ENCODE peak calls at places on chromosome 13, in seven cellular contexts. V is upper lobe of right lung, L is GM13977, G is fibroblast of lung, Q is GM10248, X is H9, K is AG10803. O is an unnamed sample.

GRCh38 chr13:32164622-32165268 is 133.2 kb downstream of the FRY start:
- DNase-seq in V (no peak), K (peak), X (peak), Q (peak), L (no peak), G (peak), O (no peak)

GRCh38 chr13:25378528-25378927 is 6.8 kb downstream of the ATP8A2 start:
- DNase-seq in Q (no peak), K (no peak), V (no peak), X (no peak), G (no peak), L (no peak), O (no peak)

GRCh38 chr13:31361673-31362072 is 161.9 kb downstream of the B3GLCT start:
- DNase-seq in G (no peak), V (no peak), Q (no peak), X (no peak), K (no peak), L (no peak), O (no peak)

GRCh38 chr13:38213307-38213706 is 136.3 kb upstream of the UFM1 start:
- DNase-seq in L (no peak), X (no peak), G (no peak), V (no peak), K (no peak), Q (no peak), O (no peak)

GRCh38 chr13:79560954-79561353 is 80.0 kb downstream of the NDFIP2 start:
- DNase-seq in Q (no peak), V (no peak), K (no peak), G (no peak), X (no peak), L (no peak), O (no peak)

GRCh38 chr13:110330491-110331001 is 23.5 kb downstream of the COL4A2 start:
- DNase-seq in V (no peak), X (no peak), G (peak), L (no peak), Q (no peak), K (peak), O (no peak)

GRCh38 chr13:35179494-35179893 is 237.4 kb downstream of the NBEA start:
- DNase-seq in K (peak), Q (no peak), L (no peak), V (no peak), X (no peak), G (no peak), O (no peak)

GRCh38 chr13:97249797-97250495 is 27.8 kb downstream of the MBNL2 start:
- DNase-seq in G (no peak), X (no peak), Q (no peak), V (no peak), L (no peak), K (no peak), O (no peak)

GRCh38 chr13:19910336-19911072 is 47.1 kb upstream of the ZMYM5 start:
- DNase-seq in L (no peak), V (no peak), Q (no peak), G (no peak), X (no peak), K (peak), O (no peak)

GRCh38 chr13:32403108-32403507 is 24.8 kb downstream of the N4BP2L1 start:
- DNase-seq in G (no peak), K (no peak), Q (no peak), X (no peak), V (no peak), L (no peak), O (no peak)

GRCh38 chr13:85798999-85799646 is at the start of gene SLITRK6:
- DNase-seq in K (no peak), L (no peak), Q (no peak), G (peak), X (peak), V (no peak), O (no peak)

GRCh38 chr13:24161010-24161775 is 673 bp downstream of the SPATA13 start:
- DNase-seq in K (no peak), L (peak), V (no peak), Q (peak), X (peak), G (peak), O (peak)

GRCh38 chr13:110856941-110857835 is 57.7 kb downstream of the ANKRD10 start:
- DNase-seq in V (no peak), K (no peak), L (no peak), X (no peak), G (no peak), Q (no peak), O (no peak)

GRCh38 chr13:71316964-71317363 is 550.0 kb downstream of the DACH1 start:
- DNase-seq in V (no peak), G (no peak), K (no peak), X (no peak), L (no peak), Q (no peak), O (no peak)

GRCh38 chr13:64505511-64505910 is 2724.6 kb downstream of the PCDH9 start:
- DNase-seq in X (no peak), V (no peak), G (peak), K (peak), L (no peak), Q (no peak), O (no peak)

GRCh38 chr13:40983725-40984669 is 35.1 kb downstream of the ELF1 start:
- DNase-seq in Q (no peak), K (no peak), L (no peak), G (no peak), V (no peak), X (no peak), O (no peak)

GRCh38 chr13:55654243-55654642 is 1486.5 kb upstream of the PRR20A start:
- DNase-seq in X (no peak), L (no peak), K (no peak), Q (no peak), G (no peak), V (no peak), O (no peak)

GRCh38 chr13:112983428-112984196 is 14.6 kb downstream of the MCF2L start:
- DNase-seq in X (no peak), G (no peak), Q (no peak), L (no peak), V (no peak), K (no peak), O (no peak)

GRCh38 chr13:106373989-106374572 is 161.4 kb downstream of the EFNB2 start:
- DNase-seq in V (no peak), X (no peak), G (peak), K (peak), L (peak), Q (peak), O (no peak)

GRCh38 chr13:89925107-89925506 is 1422.4 kb upstream of the MIR17HG start:
- DNase-seq in Q (no peak), V (no peak), G (peak), X (no peak), K (peak), L (peak), O (no peak)

GRCh38 chr13:79992111-79992510 is 348.8 kb downstream of the SPRY2 start:
- DNase-seq in G (no peak), L (no peak), X (no peak), K (no peak), V (no peak), Q (no peak), O (no peak)

GRCh38 chr13:74290324-74290773 is 156.1 kb upstream of the KLF12 start:
- DNase-seq in Q (peak), L (peak), K (peak), X (peak), V (no peak), G (peak), O (no peak)

GRCh38 chr13:84362777-84363176 is 480.5 kb upstream of the SLITRK1 start:
- DNase-seq in L (no peak), K (peak), Q (no peak), X (no peak), G (no peak), V (no peak), O (no peak)

GRCh38 chr13:94711561-94712286 is 621 bp downstream of the SOX21 start:
- DNase-seq in Q (no peak), X (peak), G (peak), L (peak), K (peak), V (peak), O (peak)

GRCh38 chr13:29543230-29544215 is 52.0 kb downstream of the SLC7A1 start:
- DNase-seq in L (peak), K (peak), V (no peak), G (peak), Q (peak), X (peak), O (no peak)

GRCh38 chr13:81551036-81551435 is 1210.1 kb upstream of the SPRY2 start:
- DNase-seq in Q (no peak), K (no peak), G (no peak), V (no peak), X (no peak), L (no peak), O (no peak)

GRCh38 chr13:86813198-86813597 is 858.0 kb upstream of the SLITRK5 start:
- DNase-seq in Q (no peak), V (no peak), K (no peak), L (no peak), G (no peak), X (no peak), O (no peak)

GRCh38 chr13:111251646-111252448 is 68.6 kb upstream of the TEX29 start:
- DNase-seq in V (no peak), X (no peak), L (no peak), Q (no peak), G (no peak), K (peak), O (no peak)

GRCh38 chr13:43816401-43816889 is 29.7 kb upstream of the ENOX1 start:
- DNase-seq in G (no peak), K (no peak), V (no peak), X (no peak), L (no peak), Q (no peak), O (no peak)

GRCh38 chr13:94630858-94631257 is 29.2 kb downstream of the GPR180 start:
- DNase-seq in X (no peak), G (no peak), Q (no peak), L (no peak), V (no peak), K (no peak), O (no peak)

GRCh38 chr13:29103036-29103800 is 283.1 kb downstream of the MTUS2 start:
- DNase-seq in Q (no peak), L (no peak), G (no peak), K (no peak), V (no peak), X (no peak), O (no peak)

GRCh38 chr13:21909331-21909730 is 238.5 kb downstream of the FGF9 start:
- DNase-seq in Q (no peak), K (no peak), G (no peak), L (no peak), X (no peak), V (no peak), O (no peak)

GRCh38 chr13:98860491-98860890 is 108.0 kb upstream of the SLC15A1 start:
- DNase-seq in Q (no peak), K (no peak), V (no peak), L (no peak), G (no peak), X (no peak), O (no peak)

GRCh38 chr13:110258876-110259631 is 47.9 kb downstream of the COL4A1 start:
- DNase-seq in V (no peak), G (peak), K (no peak), Q (no peak), X (no peak), L (no peak), O (no peak)

GRCh38 chr13:45872574-45872973 is 21.0 kb upstream of the SIAH3 start:
- DNase-seq in K (peak), X (no peak), Q (no peak), L (no peak), G (peak), V (no peak), O (no peak)

GRCh38 chr13:100694722-100695644 is 20.4 kb upstream of the TMTC4 start:
- DNase-seq in L (no peak), K (peak), X (peak), Q (no peak), V (no peak), G (peak), O (peak)
- TF ChIP-seq CTCF in L (peak), K (peak), X (peak), Q (no peak), V (peak), G (peak), O (peak)

DNA sequence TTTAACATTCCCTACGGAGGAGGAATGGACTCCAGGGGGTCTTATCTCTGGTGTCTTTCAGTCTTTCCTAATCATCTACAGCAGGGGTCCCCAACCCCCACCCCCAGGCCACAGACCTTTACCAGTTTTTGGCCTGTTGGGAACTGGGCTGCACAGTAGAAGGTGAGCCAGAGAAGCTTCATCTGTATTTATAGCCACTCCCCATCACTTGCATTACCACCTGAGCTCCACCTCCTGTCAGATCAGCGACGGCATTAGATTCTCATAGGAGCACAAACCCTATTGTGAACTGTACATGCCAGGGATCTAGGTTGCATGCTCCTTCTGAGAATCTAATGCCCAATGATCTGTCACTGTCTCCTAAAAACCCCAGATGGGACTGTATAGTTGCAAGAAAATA is 120.0 kb upstream of the TMTC4 start:
- DNase-seq in X (no peak), Q (no peak), V (no peak), K (no peak), L (no peak), G (no peak), O (no peak)
- TF ChIP-seq CTCF in X (no peak), Q (no peak), V (no peak), K (no peak), L (no peak), G (no peak), O (no peak)

GRCh38 chr13:51584731-51585191 is 499 bp downstream of the WDFY2 start:
- DNase-seq in Q (peak), K (peak), L (peak), X (peak), V (peak), G (peak), O (no peak)
- TF ChIP-seq CTCF in Q (no peak), K (peak), L (no peak), X (peak), V (no peak), G (no peak), O (no peak)

GRCh38 chr13:36454962-36455361 is 22.7 kb downstream of the CCNA1 start:
- DNase-seq in L (no peak), Q (no peak), G (no peak), V (no peak), K (no peak), X (no peak), O (no peak)

GRCh38 chr13:36454121-36454520 is 21.8 kb downstream of the CCNA1 start:
- DNase-seq in G (no peak), L (no peak), Q (no peak), V (no peak), K (no peak), X (no peak), O (no peak)

GRCh38 chr13:36456577-36456976 is 24.3 kb downstream of the CCNA1 start:
- DNase-seq in X (no peak), G (no peak), K (no peak), Q (no peak), L (no peak), V (no peak), O (no peak)

GRCh38 chr13:36450534-36450933 is 18.2 kb downstream of the CCNA1 start:
- DNase-seq in Q (no peak), V (no peak), L (no peak), G (no peak), K (no peak), X (no peak), O (no peak)

GRCh38 chr13:36453518-36453917 is 21.2 kb downstream of the CCNA1 start:
- DNase-seq in V (no peak), X (no peak), K (peak), G (no peak), Q (no peak), L (no peak), O (no peak)
- TF ChIP-seq CTCF in V (peak), X (peak), K (peak), G (peak), Q (peak), L (no peak), O (peak)

DNA sequence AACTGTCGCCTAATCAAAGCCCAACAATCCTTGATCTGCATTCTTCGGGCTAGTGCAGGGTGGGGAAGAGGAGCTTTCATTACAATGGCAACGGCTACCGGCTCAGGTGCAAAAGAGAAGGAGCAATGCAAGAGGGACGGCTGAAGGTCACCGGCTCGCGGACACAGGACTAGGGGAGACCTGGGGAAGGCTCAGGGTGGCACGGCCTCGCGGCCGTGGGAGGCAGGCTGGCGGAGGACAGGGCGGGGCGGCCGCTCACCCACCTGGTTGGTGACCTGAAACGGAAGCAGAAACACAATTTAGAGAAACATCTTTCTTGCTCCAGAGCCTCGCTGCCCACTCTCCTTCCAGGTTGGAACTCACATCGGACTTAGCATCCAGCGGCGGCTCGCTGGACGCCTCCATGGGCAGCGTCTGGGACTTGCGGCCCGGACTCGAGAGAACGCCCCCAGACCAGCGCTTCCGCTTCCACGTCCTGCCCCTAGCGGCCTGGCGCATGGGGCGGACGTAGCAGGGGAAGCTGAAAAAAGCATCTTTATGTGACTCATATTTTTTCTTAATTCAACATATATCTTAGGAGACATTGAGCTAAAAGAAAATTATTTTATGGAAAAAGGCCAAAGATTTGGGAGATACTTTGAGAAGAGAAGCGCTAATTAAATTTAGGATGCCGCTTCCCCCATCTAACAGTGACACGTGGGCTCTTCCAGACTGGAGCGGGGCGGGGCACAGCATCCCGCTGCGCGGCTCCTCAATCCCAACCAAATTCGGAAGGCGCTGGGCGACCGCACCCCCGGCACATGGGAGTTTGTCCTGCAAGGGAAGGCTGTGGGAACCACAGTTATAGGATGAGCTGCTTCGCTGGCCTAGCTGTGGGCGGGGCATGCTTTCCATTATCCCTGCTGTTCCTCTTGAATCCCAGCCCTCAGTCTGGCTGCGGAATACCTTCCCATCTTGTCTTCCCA is at the start of gene COMMD6:
- DNase-seq in Q (peak), V (peak), K (peak), G (peak), X (peak), L (peak), O (peak)
- TF ChIP-seq CTCF in Q (peak), V (peak), K (peak), G (peak), X (no peak), L (no peak), O (peak)

GRCh38 chr13:88144580-88144979 is 473.4 kb downstream of the SLITRK5 start:
- DNase-seq in X (peak), G (no peak), Q (no peak), V (no peak), L (no peak), K (no peak), O (no peak)
- TF ChIP-seq CTCF in X (peak), G (no peak), Q (no peak), V (no peak), L (no peak), K (no peak), O (no peak)

O was measured in kidney.